ENCODE peak calls at places on chromosomes 4 and X, in four cellular contexts. U is gastrocnemius medialis, O is fibroblast of mammary gland, L is WTC11. A is an unnamed sample.

GRCh38 chrX:19698125-19698524 is 182.8 kb upstream of the MAP3K15 start:
- DNase-seq in U (no peak), O (peak), L (no peak), A (no peak)

GRCh38 chrX:68416592-68416991 is 16.7 kb downstream of the OPHN1 start:
- DNase-seq in U (no peak), O (peak), L (no peak), A (no peak)

GRCh38 chrX:68698955-68699354 is 51.5 kb downstream of the STARD8 start:
- DNase-seq in U (no peak), O (no peak), L (no peak), A (no peak)

GRCh38 chr4:107991945-107992625 is 2.4 kb downstream of the HADH start:
- DNase-seq in O (peak), L (no peak), U (no peak), A (no peak)

GRCh38 chr4:107689912-107690587 is 30.0 kb downstream of the PAPSS1 start:
- DNase-seq in L (no peak), O (peak), U (no peak), A (no peak)

GRCh38 chrX:21373637-21374162 is 518 bp upstream of the CNKSR2 start:
- DNase-seq in O (no peak), U (no peak), L (no peak), A (no peak)

GRCh38 chrX:19660604-19661003 is 145.3 kb upstream of the MAP3K15 start:
- DNase-seq in O (peak), U (no peak), L (no peak), A (no peak)

GRCh38 chrX:34893741-34894140 is 48.9 kb upstream of the FAM47B start:
- DNase-seq in L (no peak), U (no peak), O (peak), A (no peak)

GRCh38 chr4:169900241-169900845 is 125.9 kb downstream of the MFAP3L start:
- DNase-seq in O (no peak), U (no peak), L (no peak), A (no peak)

GRCh38 chr4:8185930-8186329 is 13.2 kb upstream of the SH3TC1 start:
- DNase-seq in U (no peak), O (peak), L (no peak), A (no peak)

DNA sequence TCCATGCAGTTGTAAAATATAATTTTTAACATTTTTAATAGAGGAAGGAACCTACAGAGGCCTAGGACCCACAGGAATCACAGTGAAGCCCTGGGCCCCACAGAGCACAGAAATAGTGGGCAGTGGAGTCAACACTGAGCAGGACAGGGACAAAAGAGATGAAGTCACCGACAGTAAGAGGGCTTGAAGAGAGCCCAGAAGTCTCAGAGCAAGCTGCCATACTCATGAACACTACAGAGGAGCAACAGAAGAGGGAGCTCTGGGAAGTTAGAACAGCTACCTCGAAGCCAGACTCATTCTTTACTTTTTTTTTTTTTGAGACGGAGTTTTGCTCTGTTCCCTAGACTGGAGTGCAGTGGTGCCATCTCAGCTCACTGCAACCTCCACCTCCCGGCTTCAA is 149.3 kb upstream of the TENM3 start:
- DNase-seq in L (no peak), O (no peak), U (no peak), A (no peak)
- TF ChIP-seq CTCF in L (no peak), O (no peak), U (no peak), A (no peak)

GRCh38 chr4:88802138-88802537 is 104.5 kb upstream of the NAP1L5 start:
- DNase-seq in L (no peak), O (no peak), U (no peak), A (no peak)
- TF ChIP-seq CTCF in L (no peak), O (no peak), U (no peak), A (no peak)

GRCh38 chrX:41142130-41142529 is 56.9 kb downstream of the USP9X start:
- DNase-seq in O (no peak), U (no peak), L (no peak), A (no peak)

GRCh38 chrX:41133551-41133950 is 48.3 kb downstream of the USP9X start:
- DNase-seq in O (no peak), U (no peak), L (no peak), A (no peak)

GRCh38 chrX:41131766-41132165 is 46.5 kb downstream of the USP9X start:
- DNase-seq in O (no peak), U (no peak), L (no peak), A (no peak)

GRCh38 chrX:41137589-41137988 is 52.3 kb downstream of the USP9X start:
- DNase-seq in L (no peak), O (peak), U (no peak), A (no peak)
- TF ChIP-seq CTCF in L (no peak), O (peak), U (peak), A (peak)

DNA sequence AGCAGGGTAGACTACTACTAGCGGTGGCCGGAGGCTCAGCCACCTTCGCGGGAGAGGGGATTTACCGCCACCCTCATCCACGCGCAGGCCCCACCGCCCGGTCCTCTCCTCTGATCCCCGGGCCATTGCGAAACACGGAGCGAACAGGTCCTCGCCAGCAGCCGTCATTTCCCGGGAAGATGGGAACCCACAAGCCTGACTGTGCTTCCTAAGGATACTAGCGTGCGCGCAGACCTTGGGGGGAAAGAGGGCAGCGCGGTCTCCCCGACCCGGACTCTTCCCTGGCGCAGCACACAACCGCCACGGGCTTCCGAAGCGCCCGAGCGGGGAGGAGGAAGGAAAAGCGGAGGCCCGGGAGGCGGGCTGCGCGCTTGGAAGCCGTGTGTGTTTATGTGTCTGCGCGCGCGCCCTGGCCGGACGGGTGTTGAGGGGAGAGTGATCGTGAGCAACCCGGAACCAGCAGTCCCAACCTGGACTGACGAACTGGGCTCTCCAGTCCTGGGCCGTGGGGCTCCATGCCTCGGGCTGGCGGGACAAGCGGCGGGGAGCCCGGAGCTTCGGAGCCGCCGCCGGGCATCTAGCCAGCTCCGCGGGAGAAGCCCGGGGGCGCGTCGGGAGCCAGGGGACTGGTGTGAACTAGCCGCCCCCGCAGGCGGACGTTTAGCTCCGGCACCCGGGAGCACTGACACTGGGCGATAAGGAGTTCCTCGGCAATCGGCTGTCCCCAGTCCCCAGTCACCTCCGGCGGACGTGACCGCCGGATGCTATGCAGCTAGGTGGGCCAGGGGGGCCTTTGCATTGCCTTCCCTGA is 74.6 kb upstream of the BCOR start:
- DNase-seq in U (no peak), L (peak), O (peak), A (peak)
- TF ChIP-seq CTCF in U (no peak), L (no peak), O (no peak), A (no peak)

DNA sequence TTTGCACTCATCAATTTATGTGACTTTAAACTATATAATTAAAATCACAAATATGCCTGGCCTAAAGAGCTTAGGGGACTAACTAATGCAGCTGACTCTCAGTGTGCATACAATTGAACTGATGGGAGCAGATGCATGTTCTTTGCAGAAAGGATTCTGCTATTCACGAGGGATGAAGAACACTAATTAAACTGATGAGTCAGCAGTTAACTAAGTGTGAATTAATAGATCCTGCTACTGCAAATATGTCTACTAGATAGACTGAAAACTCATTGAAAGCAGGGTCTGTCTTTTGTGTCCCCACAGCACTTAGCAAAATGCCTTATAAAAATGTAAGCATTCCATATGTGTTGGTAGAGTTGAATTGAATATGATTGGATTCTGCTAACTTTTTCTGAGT is 104.0 kb downstream of the SRPX start:
- DNase-seq in L (no peak), O (no peak), U (no peak), A (no peak)
- TF ChIP-seq CTCF in L (no peak), O (no peak), U (no peak), A (no peak)

GRCh38 chrX:51461053-51462050 is 35.0 kb downstream of the NUDT11 start:
- DNase-seq in O (peak), L (peak), U (no peak), A (peak)

GRCh38 chrX:51459125-51459524 is 37.3 kb downstream of the NUDT11 start:
- DNase-seq in U (no peak), O (peak), L (peak), A (no peak)

GRCh38 chrX:51456246-51456645 is 40.1 kb downstream of the NUDT11 start:
- DNase-seq in O (no peak), L (peak), U (no peak), A (no peak)

DNA sequence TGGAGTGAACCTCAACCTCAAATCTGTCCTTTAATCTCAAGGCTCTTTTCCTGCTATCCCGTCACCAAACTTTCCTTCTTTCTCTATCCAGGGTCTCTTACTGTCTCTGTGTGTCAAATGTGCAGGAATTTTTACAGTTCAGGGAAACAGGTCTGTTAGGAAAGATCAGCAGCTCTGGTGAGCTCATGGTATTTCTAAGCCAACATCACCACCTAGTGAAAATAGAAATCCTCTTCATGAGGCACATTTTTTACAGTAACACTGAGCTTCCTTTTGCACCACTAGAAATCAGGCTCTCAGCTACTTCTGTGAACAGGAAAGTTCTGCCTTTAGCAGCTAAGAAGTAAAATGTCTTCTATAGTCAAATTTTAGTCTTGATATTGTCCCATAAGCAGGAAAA is 39.6 kb downstream of the NUDT11 start:
- DNase-seq in O (peak), U (no peak), L (no peak), A (no peak)
- TF ChIP-seq CTCF in O (no peak), U (no peak), L (no peak), A (no peak)

GRCh38 chr4:71773004-71773403 is 10.9 kb downstream of the GC start:
- DNase-seq in L (no peak), O (no peak), U (no peak), A (no peak)
- TF ChIP-seq CTCF in L (no peak), O (no peak), U (no peak), A (no peak)

GRCh38 chrX:104347860-104348259 is 93.1 kb upstream of the ESX1 start:
- DNase-seq in L (no peak), O (peak), U (no peak), A (no peak)

GRCh38 chrX:104342065-104342464 is 87.3 kb upstream of the ESX1 start:
- DNase-seq in L (no peak), U (no peak), O (no peak), A (no peak)

DNA sequence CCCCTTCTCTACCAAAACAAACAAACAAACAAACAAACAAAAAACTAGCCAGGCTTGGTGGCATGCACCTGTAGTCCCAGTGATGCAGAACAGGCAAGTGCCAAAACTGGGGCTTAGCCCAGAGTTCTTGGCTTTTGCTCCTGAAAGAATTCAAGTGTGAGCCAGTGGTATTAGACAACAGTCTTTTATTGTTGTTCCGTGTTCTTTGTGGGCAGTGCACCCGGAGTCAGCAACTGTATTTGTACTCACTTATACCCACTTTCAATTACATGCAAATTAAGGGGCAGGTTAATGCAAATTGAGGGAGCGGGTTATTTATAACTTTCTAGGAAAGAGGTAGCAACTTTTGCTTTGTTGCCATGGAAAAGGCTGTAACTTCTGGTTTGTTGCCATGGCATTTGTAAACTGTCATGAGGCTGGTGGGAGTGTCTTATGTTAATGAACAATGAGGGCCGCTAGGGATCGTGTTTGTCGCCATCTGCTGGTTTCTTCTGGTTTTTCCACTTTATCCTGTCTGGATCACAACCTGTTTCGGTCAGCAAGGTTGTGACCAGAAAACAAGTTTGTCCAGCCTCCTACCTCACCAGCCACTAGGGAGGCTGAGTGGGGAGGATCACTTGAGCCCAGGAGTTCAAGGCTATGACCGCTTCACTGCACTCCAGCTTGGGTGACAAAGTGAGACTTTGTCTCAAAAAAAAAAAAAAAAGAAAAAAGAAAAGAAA is 88.8 kb upstream of the ESX1 start:
- DNase-seq in U (no peak), O (peak), L (peak), A (peak)
- TF ChIP-seq CTCF in U (peak), O (peak), L (no peak), A (peak)

A was measured in nephron progenitor cell.